ENCODE peak calls at places on chromosome 11, in ten cellular contexts. P is cardiac fibroblast; B is T47D; V is memory B cell; I is cardiac muscle cell; F is H7; M is T-helper 1 cell; E is HS-27A; W is activated naive CD8-positive, alpha-beta T cell treated with anti-CD3 and anti-CD28 coated beads, Interleukin-2, amount 50 U/mL, for 16 hours; K is NCI-H187 treated with DMSO at 0.1 percent for 48 hours. J is an unnamed sample.

GRCh38 chr11:89495951-89496350 is 4.8 kb upstream of the NOX4 start:
- DNase-seq in P (peak), B (no peak), V (no peak), I (no peak), F (no peak), M (no peak), E (peak), W (no peak), K (no peak), J (peak)

GRCh38 chr11:66570117-66570825 is 1.9 kb upstream of the CTSF start:
- DNase-seq in P (no peak), B (no peak), V (no peak), I (peak), F (peak), M (no peak), E (no peak), W (no peak), K (no peak), J (no peak)

GRCh38 chr11:83865636-83866461 is 579.7 kb upstream of the CCDC90B start:
- DNase-seq in P (peak), B (no peak), V (no peak), I (no peak), F (no peak), M (no peak), E (no peak), W (no peak), K (no peak), J (peak)

GRCh38 chr11:13313005-13313819 is 35.6 kb downstream of the BMAL1 start:
- DNase-seq in P (no peak), B (peak), V (no peak), I (no peak), F (no peak), M (no peak), E (no peak), W (no peak), K (no peak), J (no peak)

GRCh38 chr11:112999518-112999917 is 38.3 kb downstream of the NCAM1 start:
- DNase-seq in P (no peak), B (no peak), V (no peak), I (no peak), F (no peak), M (no peak), E (no peak), W (no peak), K (no peak), J (no peak)

GRCh38 chr11:36471577-36471976 is 38.5 kb downstream of the TRAF6 start:
- DNase-seq in P (no peak), B (peak), V (no peak), I (no peak), F (no peak), M (no peak), E (no peak), W (no peak), K (no peak), J (no peak)

GRCh38 chr11:106398396-106399074 is 321.1 kb downstream of the AASDHPPT start:
- DNase-seq in P (peak), B (no peak), V (no peak), I (no peak), F (no peak), M (no peak), E (no peak), W (no peak), K (no peak), J (peak)

GRCh38 chr11:97498891-97499290 is 1109.1 kb downstream of the JRKL start:
- DNase-seq in P (no peak), B (no peak), V (no peak), I (no peak), F (no peak), M (no peak), E (no peak), W (no peak), K (no peak), J (no peak)

GRCh38 chr11:19537803-19538453 is 174.7 kb upstream of the NAV2 start:
- DNase-seq in P (no peak), B (no peak), V (no peak), I (no peak), F (no peak), M (no peak), E (no peak), W (no peak), K (no peak), J (no peak)

GRCh38 chr11:95592455-95592854 is 197.1 kb downstream of the FAM76B start:
- DNase-seq in P (peak), B (no peak), V (no peak), I (peak), F (peak), M (no peak), E (no peak), W (no peak), K (no peak), J (peak)

GRCh38 chr11:114040706-114041211 is 18.8 kb upstream of the ZBTB16 start:
- DNase-seq in P (peak), B (peak), V (no peak), I (no peak), F (no peak), M (no peak), E (no peak), W (no peak), K (no peak), J (peak)

GRCh38 chr11:128048121-128048520 is 539.2 kb downstream of the ETS1 start:
- DNase-seq in P (no peak), B (no peak), V (no peak), I (no peak), F (no peak), M (no peak), E (no peak), W (no peak), K (no peak), J (no peak)

GRCh38 chr11:44010789-44011251 is 37.0 kb upstream of the ACCSL start:
- DNase-seq in P (no peak), B (no peak), V (no peak), I (no peak), F (peak), M (no peak), E (no peak), W (no peak), K (no peak), J (no peak)

J was measured in choroid plexus epithelial cell.